ENCODE peak calls at places on chromosomes 12 and 14, in five cellular contexts. One of them, this sample, is unnamed.
A peak's percentile ranks its signal among the peaks of the same experiment; 100 is the strongest.

GRCh38 chr12:44694027-44694426 is 182.1 kb downstream of the NELL2 start:
- DNase-seq in HEK293T: no peak
- DNase-seq in Kasumi-1: no peak
- DNase-seq in cardiac muscle cell: no peak
- DNase-seq in ELR: no peak
- DNase-seq in this sample: no peak

GRCh38 chr12:5739862-5740370 is 205.1 kb downstream of the ANO2 start:
- DNase-seq in HEK293T: no peak
- DNase-seq in Kasumi-1: no peak
- DNase-seq in cardiac muscle cell: no peak
- DNase-seq in ELR: no peak
- DNase-seq in this sample: no peak

GRCh38 chr12:124548854-124549378 is 18.5 kb downstream of the NCOR2 start:
- DNase-seq in HEK293T: no peak
- DNase-seq in Kasumi-1: no peak
- DNase-seq in cardiac muscle cell: no peak
- DNase-seq in ELR: peak; percentile 45
- DNase-seq in this sample: no peak

GRCh38 chr12:47547077-47547476 is 158.8 kb downstream of the RPAP3 start:
- DNase-seq in HEK293T: no peak
- DNase-seq in Kasumi-1: peak; percentile 16
- DNase-seq in cardiac muscle cell: no peak
- DNase-seq in ELR: peak; percentile 74
- DNase-seq in this sample: no peak

GRCh38 chr14:101564819-101565698 is 3.8 kb downstream of the DIO3 start:
- DNase-seq in HEK293T: peak; percentile 37
- DNase-seq in Kasumi-1: no peak
- DNase-seq in cardiac muscle cell: peak; percentile 24
- DNase-seq in ELR: no peak
- DNase-seq in this sample: no peak

GRCh38 chr14:63759454-63759853 is 31.6 kb upstream of the SGPP1 start:
- DNase-seq in HEK293T: no peak
- DNase-seq in Kasumi-1: no peak
- DNase-seq in cardiac muscle cell: no peak
- DNase-seq in ELR: peak; percentile 28
- DNase-seq in this sample: no peak

GRCh38 chr12:7075931-7076330 is 15.4 kb downstream of the C1S start:
- DNase-seq in HEK293T: no peak
- DNase-seq in Kasumi-1: no peak
- DNase-seq in cardiac muscle cell: no peak
- DNase-seq in ELR: peak; percentile 22
- DNase-seq in this sample: no peak

GRCh38 chr12:89085421-89085820 is 266.9 kb downstream of the DUSP6 start:
- DNase-seq in HEK293T: no peak
- DNase-seq in Kasumi-1: no peak
- DNase-seq in cardiac muscle cell: no peak
- DNase-seq in ELR: no peak
- DNase-seq in this sample: no peak

GRCh38 chr14:67050892-67051291 is 138.3 kb upstream of the GARIN2 start:
- DNase-seq in HEK293T: no peak
- DNase-seq in Kasumi-1: no peak
- DNase-seq in cardiac muscle cell: no peak
- DNase-seq in ELR: no peak
- DNase-seq in this sample: no peak

GRCh38 chr14:66709292-66709691 is 201.3 kb downstream of the GPHN start:
- DNase-seq in HEK293T: no peak
- DNase-seq in Kasumi-1: no peak
- DNase-seq in cardiac muscle cell: no peak
- DNase-seq in ELR: peak; percentile 52
- DNase-seq in this sample: no peak

GRCh38 chr12:2324375-2324774 is 271.6 kb downstream of the CACNA1C start:
- DNase-seq in HEK293T: no peak
- DNase-seq in Kasumi-1: no peak
- DNase-seq in cardiac muscle cell: no peak
- DNase-seq in ELR: no peak
- DNase-seq in this sample: no peak

This sample was measured in central memory CD8-positive, alpha-beta T cell.